ENCODE peak calls at places on chromosomes 3 and 15, in eight cellular contexts. C is psoas muscle, K is neural crest cell, W is progenitor cell of endocrine pancreas, V is PC-3, T is HL-60, S is heart right ventricle, Y is right atrium auricular region. H is an unnamed sample.

GRCh38 chr3:39137991-39138803 is 15.2 kb downstream of the CSRNP1 start:
- DNase-seq in C (no peak), K (no peak), W (no peak), V (no peak), T (no peak), S (no peak), Y (no peak), H (no peak)

GRCh38 chr15:58462547-58462946 is 30.8 kb downstream of the LIPC start:
- DNase-seq in C (no peak), K (no peak), W (no peak), V (peak), T (no peak), S (no peak), Y (no peak), H (no peak)

GRCh38 chr3:13718000-13718399 is 161.9 kb downstream of the WNT7A start:
- DNase-seq in C (no peak), K (no peak), W (no peak), V (no peak), T (no peak), S (no peak), Y (peak), H (no peak)

GRCh38 chr3:38039899-38040261 is 872 bp downstream of the DLEC1 start:
- DNase-seq in C (peak), K (no peak), W (no peak), V (no peak), T (no peak), S (peak), Y (peak), H (no peak)

GRCh38 chr3:114128231-114128630 is 50.6 kb downstream of the DRD3 start:
- DNase-seq in C (no peak), K (no peak), W (no peak), V (no peak), T (no peak), S (no peak), Y (no peak), H (no peak)

GRCh38 chr15:100596792-100597191 is 5.2 kb downstream of the LINS1 start:
- DNase-seq in C (no peak), K (no peak), W (no peak), V (no peak), T (no peak), S (no peak), Y (no peak), H (no peak)

GRCh38 chr15:85742186-85742751 is 52.5 kb downstream of the KLHL25 start:
- DNase-seq in C (no peak), K (no peak), W (no peak), V (no peak), T (no peak), S (no peak), Y (peak), H (no peak)

GRCh38 chr3:131421957-131422498 is 40.5 kb downstream of the NUDT16 start:
- DNase-seq in C (no peak), K (no peak), W (no peak), V (no peak), T (no peak), S (no peak), Y (no peak), H (no peak)

GRCh38 chr3:194194051-194194756 is 58.3 kb downstream of the HES1 start:
- DNase-seq in C (no peak), K (no peak), W (no peak), V (no peak), T (no peak), S (no peak), Y (no peak), H (no peak)

GRCh38 chr3:108334698-108335097 is 38.4 kb downstream of the HHLA2 start:
- DNase-seq in C (no peak), K (no peak), W (no peak), V (peak), T (no peak), S (no peak), Y (no peak), H (no peak)

GRCh38 chr15:79682285-79682684 is 214.5 kb downstream of the MTHFS start:
- DNase-seq in C (no peak), K (no peak), W (no peak), V (peak), T (no peak), S (peak), Y (no peak), H (peak)

GRCh38 chr3:123481722-123482457 is 33.0 kb upstream of the ADCY5 start:
- DNase-seq in C (no peak), K (no peak), W (no peak), V (no peak), T (no peak), S (no peak), Y (no peak), H (no peak)

GRCh38 chr3:150721285-150722130 is 17.8 kb upstream of the ERICH6 start:
- DNase-seq in C (no peak), K (no peak), W (no peak), V (peak), T (peak), S (no peak), Y (no peak), H (no peak)

GRCh38 chr3:160454995-160455394 is 5.4 kb upstream of the TRIM59 start:
- DNase-seq in C (no peak), K (no peak), W (no peak), V (no peak), T (no peak), S (no peak), Y (no peak), H (no peak)

GRCh38 chr15:51172190-51172589 is 77.5 kb upstream of the TNFAIP8L3 start:
- DNase-seq in C (no peak), K (no peak), W (no peak), V (no peak), T (no peak), S (no peak), Y (no peak), H (no peak)

GRCh38 chr15:81002004-81002253 is 1.2 kb downstream of the TLNRD1 start:
- DNase-seq in C (no peak), K (no peak), W (no peak), V (no peak), T (no peak), S (no peak), Y (no peak), H (no peak)

GRCh38 chr3:88150371-88150770 is 612 bp downstream of the C3orf38 start:
- DNase-seq in C (no peak), K (no peak), W (no peak), V (no peak), T (no peak), S (no peak), Y (no peak), H (no peak)

GRCh38 chr3:159922861-159923312 is 65.7 kb upstream of the IL12A start:
- DNase-seq in C (no peak), K (no peak), W (no peak), V (no peak), T (no peak), S (no peak), Y (no peak), H (no peak)

GRCh38 chr3:124877617-124878016 is 9.5 kb downstream of the ITGB5 start:
- DNase-seq in C (no peak), K (no peak), W (no peak), V (no peak), T (no peak), S (no peak), Y (no peak), H (no peak)

GRCh38 chr3:144866504-144866903 is 894.9 kb downstream of the DIPK2A start:
- DNase-seq in C (no peak), K (no peak), W (no peak), V (no peak), T (no peak), S (no peak), Y (no peak), H (no peak)

GRCh38 chr3:79040091-79040490 is 727.7 kb downstream of the ROBO1 start:
- DNase-seq in C (no peak), K (no peak), W (no peak), V (no peak), T (no peak), S (no peak), Y (no peak), H (no peak)

GRCh38 chr15:99729920-99730319 is 3.3 kb downstream of the LYSMD4 start:
- DNase-seq in C (no peak), K (no peak), W (no peak), V (peak), T (no peak), S (no peak), Y (no peak), H (no peak)

GRCh38 chr3:9214599-9214998 is 34.8 kb downstream of the SRGAP3 start:
- DNase-seq in C (no peak), K (no peak), W (no peak), V (peak), T (no peak), S (no peak), Y (no peak), H (no peak)

GRCh38 chr15:99476413-99477222 is 89.2 kb upstream of the MEF2A start:
- DNase-seq in C (peak), K (no peak), W (no peak), V (peak), T (peak), S (peak), Y (peak), H (no peak)

GRCh38 chr3:160400048-160400630 is 689 bp downstream of the SMC4 start:
- DNase-seq in C (peak), K (peak), W (peak), V (peak), T (peak), S (peak), Y (peak), H (peak)

GRCh38 chr3:35908366-35909232 is 269.3 kb downstream of the ARPP21 start:
- DNase-seq in C (peak), K (peak), W (peak), V (peak), T (peak), S (peak), Y (peak), H (peak)

GRCh38 chr3:197124713-197125112 is 95.1 kb upstream of the MELTF start:
- DNase-seq in C (no peak), K (no peak), W (no peak), V (no peak), T (no peak), S (no peak), Y (no peak), H (no peak)

GRCh38 chr15:101807345-101807945 is 4.1 kb downstream of the OR4F6 start:
- DNase-seq in C (no peak), K (no peak), W (no peak), V (peak), T (no peak), S (no peak), Y (no peak), H (no peak)

GRCh38 chr3:27354161-27354560 is 15.0 kb downstream of the NEK10 start:
- DNase-seq in C (no peak), K (no peak), W (no peak), V (no peak), T (no peak), S (no peak), Y (no peak), H (no peak)

GRCh38 chr15:101615986-101616848 is 36.0 kb downstream of the TM2D3 start:
- DNase-seq in C (peak), K (peak), W (no peak), V (peak), T (no peak), S (peak), Y (peak), H (no peak)

GRCh38 chr3:159762981-159763465 is 225.6 kb upstream of the IL12A start:
- DNase-seq in C (peak), K (peak), W (peak), V (peak), T (peak), S (peak), Y (peak), H (peak)

GRCh38 chr3:9508781-9509180 is 44.8 kb downstream of the LHFPL4 start:
- DNase-seq in C (no peak), K (no peak), W (no peak), V (no peak), T (no peak), S (no peak), Y (no peak), H (peak)

GRCh38 chr15:96333194-96334016 is 2.9 kb downstream of the NR2F2 start:
- DNase-seq in C (peak), K (no peak), W (no peak), V (peak), T (no peak), S (no peak), Y (no peak), H (peak)

GRCh38 chr15:46344906-46345305 is 710.1 kb downstream of the SQOR start:
- DNase-seq in C (no peak), K (no peak), W (no peak), V (no peak), T (no peak), S (no peak), Y (no peak), H (no peak)

GRCh38 chr15:80967451-80967850 is 22.2 kb downstream of the MESD start:
- DNase-seq in C (no peak), K (no peak), W (no peak), V (no peak), T (no peak), S (no peak), Y (peak), H (peak)

GRCh38 chr3:12902181-12902999 is 61.0 kb upstream of the RPL32 start:
- DNase-seq in C (peak), K (no peak), W (no peak), V (no peak), T (no peak), S (no peak), Y (no peak), H (no peak)

DNA sequence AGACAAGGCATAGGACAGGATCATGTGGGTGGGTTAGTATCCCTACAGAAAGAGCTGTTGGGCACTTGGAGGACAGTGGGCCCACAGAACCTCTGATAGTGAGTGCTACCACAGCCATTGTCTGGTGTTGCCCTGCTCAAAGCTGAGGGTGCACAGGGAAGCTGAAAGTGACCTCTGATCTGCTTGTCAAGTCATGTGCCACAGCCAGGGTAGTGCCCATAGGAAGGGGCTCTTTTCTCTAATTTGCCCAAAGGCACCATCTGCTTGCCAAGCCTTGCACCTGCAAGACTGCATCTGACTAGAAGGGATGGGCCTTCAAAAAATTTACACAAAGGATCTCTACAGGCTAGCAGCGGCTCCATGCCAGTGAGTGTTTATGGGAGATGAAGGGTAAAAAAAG is 87.4 kb upstream of the GSK3B start:
- DNase-seq in C (no peak), K (no peak), W (no peak), V (peak), T (no peak), S (no peak), Y (no peak), H (no peak)
- TF ChIP-seq CTCF in C (no peak), K (no peak), W (no peak), V (peak), T (no peak), S (no peak), Y (no peak), H (no peak)

GRCh38 chr3:21290557-21290956 is 460.5 kb downstream of the ZNF385D start:
- DNase-seq in C (no peak), K (no peak), W (no peak), V (peak), T (no peak), S (no peak), Y (no peak), H (no peak)
- TF ChIP-seq CTCF in C (peak), K (peak), W (peak), V (peak), T (peak), S (peak), Y (no peak), H (peak)

GRCh38 chr3:44867421-44868111 is 5.9 kb downstream of the TMEM42 start:
- DNase-seq in C (no peak), K (no peak), W (no peak), V (no peak), T (no peak), S (no peak), Y (no peak), H (no peak)

GRCh38 chr3:44860117-44860516 is 1.6 kb upstream of the TMEM42 start:
- DNase-seq in C (no peak), K (no peak), W (no peak), V (no peak), T (no peak), S (no peak), Y (no peak), H (no peak)

GRCh38 chr3:44865272-44866005 is 3.7 kb downstream of the TMEM42 start:
- DNase-seq in C (no peak), K (no peak), W (no peak), V (no peak), T (no peak), S (no peak), Y (no peak), H (no peak)

GRCh38 chr3:44862221-44862637 is 517 bp downstream of the TMEM42 start:
- DNase-seq in C (no peak), K (no peak), W (no peak), V (peak), T (peak), S (no peak), Y (no peak), H (no peak)

GRCh38 chr3:44861412-44862220 is at the start of gene TMEM42:
- DNase-seq in C (peak), K (peak), W (peak), V (peak), T (peak), S (peak), Y (peak), H (peak)
- TF ChIP-seq CTCF in C (peak), K (no peak), W (peak), V (no peak), T (no peak), S (peak), Y (peak), H (no peak)

GRCh38 chr3:71097557-71097956 is 486.0 kb downstream of the FOXP1 start:
- DNase-seq in C (no peak), K (no peak), W (no peak), V (no peak), T (no peak), S (no peak), Y (no peak), H (no peak)
- TF ChIP-seq CTCF in C (no peak), K (no peak), W (no peak), V (no peak), T (no peak), S (no peak), Y (no peak), H (no peak)

GRCh38 chr15:88479169-88479568 is 11.7 kb downstream of the MRPS11 start:
- DNase-seq in C (no peak), K (no peak), W (no peak), V (no peak), T (no peak), S (no peak), Y (no peak), H (no peak)
- TF ChIP-seq CTCF in C (no peak), K (no peak), W (no peak), V (peak), T (no peak), S (no peak), Y (no peak), H (no peak)

GRCh38 chr3:129421236-129421883 is 7.1 kb downstream of the EFCAB12 start:
- DNase-seq in C (no peak), K (no peak), W (no peak), V (no peak), T (no peak), S (no peak), Y (no peak), H (no peak)

GRCh38 chr3:129424185-129424841 is 4.1 kb downstream of the EFCAB12 start:
- DNase-seq in C (no peak), K (no peak), W (no peak), V (peak), T (peak), S (no peak), Y (no peak), H (no peak)

GRCh38 chr3:129419476-129419875 is 9.0 kb downstream of the EFCAB12 start:
- DNase-seq in C (no peak), K (no peak), W (no peak), V (no peak), T (no peak), S (no peak), Y (no peak), H (no peak)

GRCh38 chr3:129422897-129423296 is 5.5 kb downstream of the EFCAB12 start:
- DNase-seq in C (no peak), K (no peak), W (no peak), V (no peak), T (no peak), S (no peak), Y (no peak), H (no peak)

DNA sequence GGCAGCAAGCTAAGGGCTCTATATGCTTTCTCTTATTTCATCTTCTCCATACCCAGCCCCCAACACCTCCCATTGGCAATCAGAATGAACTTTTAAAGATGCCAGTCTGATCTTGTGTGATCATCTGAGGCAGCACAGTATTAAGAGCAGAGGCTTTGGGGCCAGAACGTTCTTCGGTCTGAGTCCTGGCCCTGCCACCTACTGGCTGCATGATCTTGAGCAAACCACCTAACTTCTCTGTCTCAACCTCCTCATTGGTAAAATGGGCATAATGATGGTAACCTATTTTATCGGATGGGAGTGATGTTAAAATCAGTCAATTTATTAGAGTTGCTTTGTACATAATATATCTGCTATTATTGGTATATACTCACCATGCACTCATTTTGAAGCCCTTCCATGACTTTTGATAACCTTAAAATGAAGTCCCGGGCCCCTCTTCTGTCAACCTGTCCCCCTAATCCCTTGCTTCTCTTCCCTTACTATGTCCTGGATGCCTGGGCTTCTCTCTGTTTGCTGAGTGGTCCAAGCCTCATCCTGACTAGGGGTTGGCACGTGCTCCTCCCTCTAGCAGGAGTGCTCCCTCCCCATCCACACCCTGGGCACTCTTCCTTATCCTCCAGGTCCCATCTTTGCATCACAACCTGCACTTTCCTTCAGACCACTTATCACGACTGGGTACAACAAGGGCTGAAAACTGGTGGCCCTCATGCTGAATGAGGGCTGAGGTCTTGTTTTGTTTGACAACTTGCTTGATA is 6.3 kb downstream of the EFCAB12 start:
- DNase-seq in C (no peak), K (no peak), W (no peak), V (no peak), T (no peak), S (no peak), Y (no peak), H (no peak)
- TF ChIP-seq CTCF in C (no peak), K (no peak), W (no peak), V (peak), T (no peak), S (no peak), Y (no peak), H (no peak)

H was measured in mesothelial cell of epicardium.